ENCODE peak calls at places on chromosomes 4 and X, in seven cellular contexts. B is fibroblast of lung; P is naive thymus-derived CD8-positive, alpha-beta T cell; M is lung; F is activated T-cell treated with anti-CD3 and anti-CD28 coated beads for 1 hour; I is thoracic aorta; Q is lower lobe of right lung. V is an unnamed sample.

GRCh38 chr4:2696423-2696822 is 59.7 kb downstream of the TNIP2 start:
- DNase-seq in B (no peak), P (no peak), M (no peak), F (no peak), I (no peak), Q (no peak), V (no peak)

GRCh38 chrX:134374910-134375309 is 85.1 kb upstream of the HPRT1 start:
- DNase-seq in B (peak), P (no peak), M (no peak), F (no peak), I (no peak), Q (no peak), V (no peak)

GRCh38 chr4:41887821-41888699 is 47.2 kb upstream of the TMEM33 start:
- DNase-seq in B (peak), P (no peak), M (no peak), F (peak), I (no peak), Q (no peak), V (peak)

GRCh38 chr4:138034871-138035270 is 207.3 kb downstream of the SLC7A11 start:
- DNase-seq in B (peak), P (no peak), M (no peak), F (no peak), I (no peak), Q (no peak), V (no peak)

GRCh38 chrX:52380993-52381392 is 12.2 kb downstream of the XAGE2 start:
- DNase-seq in B (no peak), P (no peak), M (no peak), F (no peak), I (no peak), Q (no peak), V (no peak)

GRCh38 chr4:155164705-155165104 is 43.7 kb upstream of the NPY2R start:
- DNase-seq in B (no peak), P (no peak), M (no peak), F (no peak), I (no peak), Q (no peak), V (no peak)

GRCh38 chr4:110104661-110105060 is 93.8 kb downstream of the ELOVL6 start:
- DNase-seq in B (no peak), P (no peak), M (no peak), F (no peak), I (no peak), Q (no peak), V (no peak)

GRCh38 chrX:21408324-21408723 is 34.1 kb downstream of the CNKSR2 start:
- DNase-seq in B (no peak), P (no peak), M (no peak), F (no peak), I (no peak), Q (no peak), V (no peak)

GRCh38 chr4:86036729-86037128 is 323.1 kb downstream of the MAPK10 start:
- DNase-seq in B (peak), P (no peak), M (no peak), F (no peak), I (no peak), Q (no peak), V (no peak)

GRCh38 chr4:173367285-173367684 is 3.5 kb upstream of the SAP30 start:
- DNase-seq in B (peak), P (no peak), M (no peak), F (no peak), I (no peak), Q (no peak), V (no peak)

GRCh38 chr4:6548201-6548881 is 26.6 kb upstream of the MAN2B2 start:
- DNase-seq in B (peak), P (no peak), M (no peak), F (no peak), I (no peak), Q (no peak), V (no peak)

GRCh38 chr4:182245041-182245440 is 1.8 kb downstream of the TENM3 start:
- DNase-seq in B (no peak), P (no peak), M (no peak), F (no peak), I (no peak), Q (no peak), V (no peak)

GRCh38 chrX:94914235-94914634 is 1240.2 kb downstream of the FAM133A start:
- DNase-seq in B (no peak), P (no peak), M (no peak), F (no peak), I (no peak), Q (no peak), V (no peak)

GRCh38 chr4:5708829-5709680 is 696 bp upstream of the EVC2 start:
- DNase-seq in B (no peak), P (no peak), M (no peak), F (no peak), I (no peak), Q (no peak), V (no peak)

GRCh38 chr4:119725688-119726330 is 97.2 kb upstream of the PDE5A start:
- DNase-seq in B (peak), P (no peak), M (no peak), F (no peak), I (no peak), Q (no peak), V (no peak)

GRCh38 chrX:48968377-48968776 is 3.3 kb downstream of the KCND1 start:
- DNase-seq in B (no peak), P (no peak), M (no peak), F (no peak), I (no peak), Q (no peak), V (no peak)

GRCh38 chr4:185602397-185602796 is 67.1 kb upstream of the PDLIM3 start:
- DNase-seq in B (no peak), P (no peak), M (no peak), F (no peak), I (no peak), Q (no peak), V (no peak)

GRCh38 chr4:169492436-169493163 is 119.8 kb downstream of the NEK1 start:
- DNase-seq in B (peak), P (no peak), M (no peak), F (no peak), I (no peak), Q (no peak), V (no peak)

GRCh38 chr4:23728971-23729370 is 160.9 kb downstream of the PPARGC1A start:
- DNase-seq in B (peak), P (no peak), M (no peak), F (no peak), I (no peak), Q (no peak), V (no peak)

GRCh38 chrX:40084471-40084870 is 13.3 kb downstream of the BCOR start:
- DNase-seq in B (no peak), P (no peak), M (no peak), F (no peak), I (no peak), Q (no peak), V (no peak)

GRCh38 chrX:150849486-150849885 is 49.0 kb downstream of the CD99L2 start:
- DNase-seq in B (no peak), P (no peak), M (no peak), F (no peak), I (no peak), Q (no peak), V (no peak)

GRCh38 chr4:100414016-100414790 is 103.6 kb downstream of the EMCN start:
- DNase-seq in B (peak), P (no peak), M (no peak), F (no peak), I (no peak), Q (no peak), V (no peak)

GRCh38 chr4:40912455-40913055 is 162.8 kb downstream of the NSUN7 start:
- DNase-seq in B (no peak), P (no peak), M (no peak), F (no peak), I (no peak), Q (no peak), V (no peak)

GRCh38 chrX:43868791-43869190 is 13.5 kb downstream of the MAOB start:
- DNase-seq in B (peak), P (no peak), M (no peak), F (no peak), I (no peak), Q (no peak), V (no peak)

GRCh38 chr4:140662082-140662869 is 93.5 kb upstream of the UCP1 start:
- DNase-seq in B (peak), P (no peak), M (no peak), F (no peak), I (no peak), Q (no peak), V (no peak)

GRCh38 chr4:106316773-106317409 is 541 bp downstream of the AIMP1 start:
- DNase-seq in B (peak), P (no peak), M (no peak), F (no peak), I (no peak), Q (no peak), V (no peak)

V was measured in effector CD8-positive, alpha-beta T cell.